ENCODE peak calls at places on chromosome 10, in eight cellular contexts. G is SK-N-SH, R is NCI-H2081, U is A549, Q is skeletal muscle cell, Z is lower leg skin, D is RKO, E is osteocyte. K is an unnamed sample.

GRCh38 chr10:24906372-24906771 is 46.0 kb downstream of the PRTFDC1 start:
- DNase-seq in G (no peak), R (no peak), U (no peak), Q (no peak), Z (no peak), D (no peak), E (no peak), K (no peak)

GRCh38 chr10:18738835-18739234 is 79.6 kb downstream of the ARL5B start:
- DNase-seq in G (no peak), R (no peak), U (no peak), Q (no peak), Z (no peak), D (no peak), E (no peak), K (no peak)

GRCh38 chr10:132360766-132361447 is 28.9 kb downstream of the LRRC27 start:
- DNase-seq in G (peak; percentile 80), R (no peak), U (peak; percentile 44), Q (no peak), Z (no peak), D (peak; percentile 28), E (no peak), K (no peak)

GRCh38 chr10:110225756-110226554 is 18.6 kb downstream of the MXI1 start:
- DNase-seq in G (peak; percentile 93), R (peak; percentile 78), U (peak; percentile 74), Q (peak; percentile 79), Z (peak; percentile 97), D (peak; percentile 95), E (peak; percentile 96), K (peak; percentile 96)

GRCh38 chr10:113854757-113855626 is 531 bp downstream of the NHLRC2 start:
- DNase-seq in G (peak; percentile 83), R (peak; percentile 19), U (peak; percentile 72), Q (no peak), Z (peak; percentile 92), D (peak; percentile 66), E (peak; percentile 87), K (peak; percentile 38)

GRCh38 chr10:132515811-132516726 is 21.5 kb upstream of the INPP5A start:
- DNase-seq in G (no peak), R (no peak), U (no peak), Q (no peak), Z (peak; percentile 86), D (no peak), E (no peak), K (no peak)

GRCh38 chr10:13743101-13743693 is 156.4 kb downstream of the PRPF18 start:
- DNase-seq in G (no peak), R (no peak), U (no peak), Q (peak; percentile 32), Z (peak; percentile 23), D (no peak), E (no peak), K (no peak)

GRCh38 chr10:72693599-72693915 is 1.6 kb downstream of the MCU start:
- DNase-seq in G (no peak), R (no peak), U (no peak), Q (no peak), Z (no peak), D (no peak), E (no peak), K (no peak)

GRCh38 chr10:30058111-30058510 is 1.3 kb downstream of the JCAD start:
- DNase-seq in G (no peak), R (no peak), U (no peak), Q (no peak), Z (no peak), D (no peak), E (no peak), K (no peak)

GRCh38 chr10:107740962-107741690 is 576.6 kb upstream of the SORCS1 start:
- DNase-seq in G (no peak), R (no peak), U (no peak), Q (peak; percentile 7), Z (no peak), D (no peak), E (no peak), K (no peak)

GRCh38 chr10:109253306-109253705 is 670.0 kb downstream of the XPNPEP1 start:
- DNase-seq in G (no peak), R (no peak), U (no peak), Q (no peak), Z (no peak), D (no peak), E (no peak), K (no peak)

GRCh38 chr10:127976701-127977367 is 69.9 kb downstream of the PTPRE start:
- DNase-seq in G (peak; percentile 46), R (no peak), U (no peak), Q (no peak), Z (peak; percentile 50), D (no peak), E (no peak), K (no peak)

GRCh38 chr10:14382022-14382421 is 51.3 kb upstream of the FRMD4A start:
- DNase-seq in G (no peak), R (no peak), U (no peak), Q (no peak), Z (no peak), D (no peak), E (no peak), K (no peak)

GRCh38 chr10:29150010-29150409 is 138.9 kb upstream of the LYZL1 start:
- DNase-seq in G (peak; percentile 36), R (no peak), U (no peak), Q (no peak), Z (no peak), D (no peak), E (no peak), K (no peak)

GRCh38 chr10:126905776-126906703 is 812 bp downstream of the DOCK1 start:
- DNase-seq in G (peak; percentile 83), R (no peak), U (peak; percentile 36), Q (no peak), Z (peak; percentile 88), D (peak; percentile 50), E (no peak), K (no peak)

GRCh38 chr10:126496771-126497545 is 108.7 kb upstream of the ADAM12 start:
- DNase-seq in G (no peak), R (no peak), U (no peak), Q (no peak), Z (no peak), D (no peak), E (no peak), K (no peak)

GRCh38 chr10:96252730-96253129 is 18.6 kb downstream of the BLNK start:
- DNase-seq in G (no peak), R (no peak), U (no peak), Q (no peak), Z (peak; percentile 20), D (no peak), E (no peak), K (no peak)

GRCh38 chr10:73534857-73535256 is 39.0 kb upstream of the PPP3CB start:
- DNase-seq in G (no peak), R (no peak), U (no peak), Q (no peak), Z (no peak), D (no peak), E (no peak), K (no peak)

GRCh38 chr10:92068900-92069299 is 145.3 kb downstream of the BTAF1 start:
- DNase-seq in G (no peak), R (no peak), U (no peak), Q (no peak), Z (no peak), D (no peak), E (no peak), K (no peak)

GRCh38 chr10:114052255-114052654 is 8.6 kb downstream of the ADRB1 start:
- DNase-seq in G (no peak), R (no peak), U (no peak), Q (no peak), Z (no peak), D (no peak), E (no peak), K (no peak)

GRCh38 chr10:132611986-132612385 is 74.4 kb downstream of the INPP5A start:
- DNase-seq in G (peak; percentile 11), R (no peak), U (no peak), Q (no peak), Z (peak; percentile 37), D (no peak), E (no peak), K (no peak)

GRCh38 chr10:44715081-44715480 is 196.1 kb upstream of the TMEM72 start:
- DNase-seq in G (no peak), R (no peak), U (no peak), Q (peak; percentile 73), Z (no peak), D (no peak), E (no peak), K (no peak)

GRCh38 chr10:122850705-122851640 is 5.3 kb upstream of the CUZD1 start:
- DNase-seq in G (no peak), R (no peak), U (no peak), Q (peak; percentile 51), Z (no peak), D (no peak), E (no peak), K (no peak)

GRCh38 chr10:100570518-100570865 is 34.7 kb downstream of the HIF1AN start:
- DNase-seq in G (peak; percentile 11), R (no peak), U (no peak), Q (no peak), Z (peak; percentile 50), D (no peak), E (no peak), K (no peak)

GRCh38 chr10:78865931-78866717 is 202.6 kb upstream of the ZMIZ1 start:
- DNase-seq in G (no peak), R (no peak), U (no peak), Q (no peak), Z (peak; percentile 80), D (no peak), E (peak; percentile 78), K (no peak)

GRCh38 chr10:14971867-14972448 is 12.8 kb downstream of the MEIG1 start:
- DNase-seq in G (no peak), R (no peak), U (no peak), Q (no peak), Z (no peak), D (no peak), E (no peak), K (no peak)

GRCh38 chr10:16483241-16483917 is 38.3 kb downstream of the C1QL3 start:
- DNase-seq in G (no peak), R (no peak), U (no peak), Q (no peak), Z (no peak), D (no peak), E (no peak), K (no peak)

GRCh38 chr10:70903262-70903921 is 15.0 kb upstream of the PCBD1 start:
- DNase-seq in G (peak; percentile 85), R (no peak), U (peak; percentile 62), Q (no peak), Z (no peak), D (peak; percentile 37), E (no peak), K (peak; percentile 74)

GRCh38 chr10:119395287-119396007 is 147.1 kb downstream of the RGS10 start:
- DNase-seq in G (no peak), R (no peak), U (no peak), Q (no peak), Z (no peak), D (no peak), E (no peak), K (peak; percentile 66)

GRCh38 chr10:51877636-51878035 is 178.2 kb upstream of the CSTF2T start:
- DNase-seq in G (no peak), R (no peak), U (no peak), Q (no peak), Z (no peak), D (no peak), E (no peak), K (no peak)

GRCh38 chr10:102065561-102066420 is 642 bp downstream of the HPS6 start:
- DNase-seq in G (peak; percentile 79), R (no peak), U (peak; percentile 38), Q (no peak), Z (no peak), D (peak; percentile 48), E (no peak), K (peak; percentile 18)

GRCh38 chr10:659710-660141 is 29.7 kb downstream of the DIP2C start:
- DNase-seq in G (no peak), R (no peak), U (no peak), Q (peak; percentile 27), Z (no peak), D (no peak), E (peak; percentile 10), K (no peak)

GRCh38 chr10:63929826-63930467 is 408.7 kb downstream of the REEP3 start:
- DNase-seq in G (peak; percentile 5), R (peak; percentile 40), U (no peak), Q (no peak), Z (no peak), D (no peak), E (no peak), K (no peak)

GRCh38 chr10:61847640-61848039 is 53.9 kb upstream of the ARID5B start:
- DNase-seq in G (no peak), R (no peak), U (no peak), Q (no peak), Z (no peak), D (no peak), E (no peak), K (no peak)

K was measured in Ammon's horn.